ENCODE peak calls at places on chromosomes 6 and 20, in ten cellular contexts. One of them, this sample, is unnamed.

GRCh38 chr6:35737413-35738211 is 780 bp downstream of the ARMC12 start:
- DNase-seq in GM10248: peak
- DNase-seq in activated B cell treated with CpG ODN at 0.5 μM for 24 hours: no peak
- DNase-seq in GM13976: peak
- DNase-seq in HCT116: peak
- DNase-seq in A549: peak
- DNase-seq in psoas muscle: no peak
- DNase-seq in esophagus squamous epithelium: no peak
- DNase-seq in glutamatergic neuron: no peak
- DNase-seq in GM12864: peak
- DNase-seq in this sample: peak

GRCh38 chr6:44010411-44011349 is 116.6 kb downstream of the MRPL14 start:
- DNase-seq in GM10248: no peak
- DNase-seq in activated B cell treated with CpG ODN at 0.5 μM for 24 hours: no peak
- DNase-seq in GM13976: no peak
- DNase-seq in HCT116: peak
- DNase-seq in A549: peak
- DNase-seq in psoas muscle: peak
- DNase-seq in esophagus squamous epithelium: no peak
- DNase-seq in glutamatergic neuron: no peak
- DNase-seq in GM12864: no peak
- DNase-seq in this sample: no peak

GRCh38 chr20:36335187-36335870 is 29.2 kb downstream of the DLGAP4 start:
- DNase-seq in GM10248: no peak
- DNase-seq in activated B cell treated with CpG ODN at 0.5 μM for 24 hours: no peak
- DNase-seq in GM13976: no peak
- DNase-seq in HCT116: no peak
- DNase-seq in A549: no peak
- DNase-seq in psoas muscle: peak
- DNase-seq in esophagus squamous epithelium: no peak
- DNase-seq in glutamatergic neuron: peak
- DNase-seq in GM12864: no peak
- DNase-seq in this sample: no peak

GRCh38 chr6:142537612-142538478 is 236.0 kb downstream of the ADGRG6 start:
- DNase-seq in GM10248: no peak
- DNase-seq in activated B cell treated with CpG ODN at 0.5 μM for 24 hours: no peak
- DNase-seq in GM13976: no peak
- DNase-seq in HCT116: peak
- DNase-seq in A549: no peak
- DNase-seq in psoas muscle: no peak
- DNase-seq in esophagus squamous epithelium: no peak
- DNase-seq in glutamatergic neuron: no peak
- DNase-seq in GM12864: no peak
- DNase-seq in this sample: no peak

GRCh38 chr6:144215402-144215931 is 65.2 kb downstream of the STX11 start:
- DNase-seq in GM10248: peak
- DNase-seq in activated B cell treated with CpG ODN at 0.5 μM for 24 hours: no peak
- DNase-seq in GM13976: peak
- DNase-seq in HCT116: no peak
- DNase-seq in A549: peak
- DNase-seq in psoas muscle: peak
- DNase-seq in esophagus squamous epithelium: peak
- DNase-seq in glutamatergic neuron: no peak
- DNase-seq in GM12864: peak
- DNase-seq in this sample: peak

GRCh38 chr20:48294196-48294595 is 508.9 kb upstream of the SULF2 start:
- DNase-seq in GM10248: no peak
- DNase-seq in activated B cell treated with CpG ODN at 0.5 μM for 24 hours: no peak
- DNase-seq in GM13976: no peak
- DNase-seq in HCT116: no peak
- DNase-seq in A549: no peak
- DNase-seq in psoas muscle: no peak
- DNase-seq in esophagus squamous epithelium: no peak
- DNase-seq in glutamatergic neuron: no peak
- DNase-seq in GM12864: no peak
- DNase-seq in this sample: no peak

GRCh38 chr20:1901704-1902103 is 6.5 kb downstream of the SIRPA start:
- DNase-seq in GM10248: no peak
- DNase-seq in activated B cell treated with CpG ODN at 0.5 μM for 24 hours: no peak
- DNase-seq in GM13976: no peak
- DNase-seq in HCT116: no peak
- DNase-seq in A549: no peak
- DNase-seq in psoas muscle: no peak
- DNase-seq in esophagus squamous epithelium: no peak
- DNase-seq in glutamatergic neuron: no peak
- DNase-seq in GM12864: no peak
- DNase-seq in this sample: no peak

GRCh38 chr6:89385156-89385667 is 26.9 kb downstream of the RRAGD start:
- DNase-seq in GM10248: no peak
- DNase-seq in activated B cell treated with CpG ODN at 0.5 μM for 24 hours: no peak
- DNase-seq in GM13976: no peak
- DNase-seq in HCT116: no peak
- DNase-seq in A549: no peak
- DNase-seq in psoas muscle: peak
- DNase-seq in esophagus squamous epithelium: no peak
- DNase-seq in glutamatergic neuron: peak
- DNase-seq in GM12864: no peak
- DNase-seq in this sample: no peak

GRCh38 chr6:24357336-24358218 is at the start of gene DCDC2:
- DNase-seq in GM10248: peak
- DNase-seq in activated B cell treated with CpG ODN at 0.5 μM for 24 hours: peak
- DNase-seq in GM13976: peak
- DNase-seq in HCT116: no peak
- DNase-seq in A549: peak
- DNase-seq in psoas muscle: peak
- DNase-seq in esophagus squamous epithelium: no peak
- DNase-seq in glutamatergic neuron: peak
- DNase-seq in GM12864: no peak
- DNase-seq in this sample: peak

GRCh38 chr6:121849477-121849876 is 414.0 kb downstream of the GJA1 start:
- DNase-seq in GM10248: peak
- DNase-seq in activated B cell treated with CpG ODN at 0.5 μM for 24 hours: no peak
- DNase-seq in GM13976: peak
- DNase-seq in HCT116: peak
- DNase-seq in A549: peak
- DNase-seq in psoas muscle: no peak
- DNase-seq in esophagus squamous epithelium: no peak
- DNase-seq in glutamatergic neuron: peak
- DNase-seq in GM12864: peak
- DNase-seq in this sample: peak

GRCh38 chr6:5036309-5036708 is 32.5 kb upstream of the RPP40 start:
- DNase-seq in GM10248: no peak
- DNase-seq in activated B cell treated with CpG ODN at 0.5 μM for 24 hours: no peak
- DNase-seq in GM13976: no peak
- DNase-seq in HCT116: peak
- DNase-seq in A549: peak
- DNase-seq in psoas muscle: no peak
- DNase-seq in esophagus squamous epithelium: no peak
- DNase-seq in glutamatergic neuron: peak
- DNase-seq in GM12864: no peak
- DNase-seq in this sample: no peak

GRCh38 chr6:9583946-9584345 is 830.9 kb downstream of the TFAP2A start:
- DNase-seq in GM10248: no peak
- DNase-seq in activated B cell treated with CpG ODN at 0.5 μM for 24 hours: no peak
- DNase-seq in GM13976: no peak
- DNase-seq in HCT116: no peak
- DNase-seq in A549: no peak
- DNase-seq in psoas muscle: no peak
- DNase-seq in esophagus squamous epithelium: no peak
- DNase-seq in glutamatergic neuron: no peak
- DNase-seq in GM12864: no peak
- DNase-seq in this sample: no peak

GRCh38 chr6:57303931-57304681 is 13.3 kb upstream of the PRIM2 start:
- DNase-seq in GM10248: no peak
- DNase-seq in activated B cell treated with CpG ODN at 0.5 μM for 24 hours: no peak
- DNase-seq in GM13976: no peak
- DNase-seq in HCT116: no peak
- DNase-seq in A549: no peak
- DNase-seq in psoas muscle: no peak
- DNase-seq in esophagus squamous epithelium: no peak
- DNase-seq in glutamatergic neuron: no peak
- DNase-seq in GM12864: no peak
- DNase-seq in this sample: no peak

GRCh38 chr6:95084867-95085266 is 492.5 kb upstream of the MANEA start:
- DNase-seq in GM10248: no peak
- DNase-seq in activated B cell treated with CpG ODN at 0.5 μM for 24 hours: no peak
- DNase-seq in GM13976: no peak
- DNase-seq in HCT116: no peak
- DNase-seq in A549: no peak
- DNase-seq in psoas muscle: peak
- DNase-seq in esophagus squamous epithelium: no peak
- DNase-seq in glutamatergic neuron: no peak
- DNase-seq in GM12864: no peak
- DNase-seq in this sample: no peak

GRCh38 chr6:159203304-159204005 is 34.3 kb downstream of the FNDC1 start:
- DNase-seq in GM10248: no peak
- DNase-seq in activated B cell treated with CpG ODN at 0.5 μM for 24 hours: no peak
- DNase-seq in GM13976: no peak
- DNase-seq in HCT116: no peak
- DNase-seq in A549: no peak
- DNase-seq in psoas muscle: no peak
- DNase-seq in esophagus squamous epithelium: no peak
- DNase-seq in glutamatergic neuron: no peak
- DNase-seq in GM12864: no peak
- DNase-seq in this sample: no peak

GRCh38 chr20:32650545-32650944 is 23.2 kb downstream of the C20orf203 start:
- DNase-seq in GM10248: no peak
- DNase-seq in activated B cell treated with CpG ODN at 0.5 μM for 24 hours: no peak
- DNase-seq in GM13976: no peak
- DNase-seq in HCT116: no peak
- DNase-seq in A549: no peak
- DNase-seq in psoas muscle: no peak
- DNase-seq in esophagus squamous epithelium: no peak
- DNase-seq in glutamatergic neuron: no peak
- DNase-seq in GM12864: no peak
- DNase-seq in this sample: no peak

DNA sequence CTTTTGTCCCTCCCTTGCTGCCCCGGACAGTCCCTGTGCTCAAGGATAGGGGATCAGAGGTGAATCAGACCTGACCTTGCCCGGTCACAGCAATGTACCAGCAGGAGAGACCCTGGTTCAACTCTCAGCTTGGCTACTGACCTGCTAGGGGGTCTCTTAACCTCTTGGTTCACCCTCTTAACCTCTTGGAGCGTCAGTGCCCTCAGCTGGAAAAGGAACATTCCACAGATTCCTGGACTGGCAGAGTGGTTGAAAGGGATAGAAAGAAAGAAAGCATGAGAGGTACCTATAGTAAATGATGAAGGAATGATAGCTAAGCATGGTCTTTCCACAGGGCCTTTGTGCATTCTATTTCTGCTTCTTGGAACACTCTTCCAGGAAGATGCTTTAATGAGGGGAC is 25.2 kb downstream of the SNAI1 start:
- DNase-seq in GM10248: no peak
- DNase-seq in activated B cell treated with CpG ODN at 0.5 μM for 24 hours: no peak
- DNase-seq in GM13976: no peak
- DNase-seq in HCT116: no peak
- DNase-seq in A549: no peak
- DNase-seq in psoas muscle: no peak
- DNase-seq in esophagus squamous epithelium: no peak
- DNase-seq in glutamatergic neuron: no peak
- DNase-seq in GM12864: no peak
- DNase-seq in this sample: no peak
- TF ChIP-seq CTCF in GM10248: no peak
- TF ChIP-seq CTCF in activated B cell treated with CpG ODN at 0.5 μM for 24 hours: no peak
- TF ChIP-seq CTCF in GM13976: no peak
- TF ChIP-seq CTCF in HCT116: no peak
- TF ChIP-seq CTCF in A549: no peak
- TF ChIP-seq CTCF in psoas muscle: no peak
- TF ChIP-seq CTCF in esophagus squamous epithelium: no peak
- TF ChIP-seq CTCF in glutamatergic neuron: no peak
- TF ChIP-seq CTCF in GM12864: no peak
- TF ChIP-seq CTCF in this sample: no peak

GRCh38 chr6:130848945-130849344 is 21.7 kb downstream of the SMLR1 start:
- DNase-seq in GM10248: peak
- DNase-seq in activated B cell treated with CpG ODN at 0.5 μM for 24 hours: no peak
- DNase-seq in GM13976: peak
- DNase-seq in HCT116: no peak
- DNase-seq in A549: no peak
- DNase-seq in psoas muscle: no peak
- DNase-seq in esophagus squamous epithelium: no peak
- DNase-seq in glutamatergic neuron: no peak
- DNase-seq in GM12864: no peak
- DNase-seq in this sample: peak
- TF ChIP-seq CTCF in GM10248: no peak
- TF ChIP-seq CTCF in activated B cell treated with CpG ODN at 0.5 μM for 24 hours: no peak
- TF ChIP-seq CTCF in GM13976: no peak
- TF ChIP-seq CTCF in HCT116: no peak
- TF ChIP-seq CTCF in A549: no peak
- TF ChIP-seq CTCF in psoas muscle: no peak
- TF ChIP-seq CTCF in esophagus squamous epithelium: no peak
- TF ChIP-seq CTCF in glutamatergic neuron: no peak
- TF ChIP-seq CTCF in GM12864: no peak
- TF ChIP-seq CTCF in this sample: no peak

DNA sequence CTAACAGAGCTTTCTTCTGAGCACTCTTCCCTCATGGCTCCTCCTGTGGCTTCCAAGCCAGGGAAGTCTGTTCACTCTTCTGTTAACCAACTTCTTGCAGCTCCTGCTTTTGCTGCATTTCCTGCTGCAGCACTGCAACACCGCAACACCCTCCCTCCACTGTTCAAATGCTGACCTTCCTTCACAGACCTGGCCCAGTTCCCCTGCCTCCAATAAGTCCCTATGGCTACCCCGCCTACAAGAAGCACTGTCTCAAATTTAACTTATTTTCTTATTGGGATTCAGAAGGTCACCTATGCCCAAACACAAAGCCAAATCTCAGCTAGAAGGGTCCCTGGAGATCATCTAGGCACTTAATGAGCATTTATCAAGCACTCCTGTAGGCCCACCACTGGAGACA is 44.6 kb downstream of the ELMO2 start:
- DNase-seq in GM10248: no peak
- DNase-seq in activated B cell treated with CpG ODN at 0.5 μM for 24 hours: no peak
- DNase-seq in GM13976: no peak
- DNase-seq in HCT116: no peak
- DNase-seq in A549: no peak
- DNase-seq in psoas muscle: no peak
- DNase-seq in esophagus squamous epithelium: no peak
- DNase-seq in glutamatergic neuron: no peak
- DNase-seq in GM12864: no peak
- DNase-seq in this sample: no peak
- TF ChIP-seq CTCF in GM10248: no peak
- TF ChIP-seq CTCF in activated B cell treated with CpG ODN at 0.5 μM for 24 hours: no peak
- TF ChIP-seq CTCF in GM13976: no peak
- TF ChIP-seq CTCF in HCT116: no peak
- TF ChIP-seq CTCF in A549: no peak
- TF ChIP-seq CTCF in psoas muscle: no peak
- TF ChIP-seq CTCF in esophagus squamous epithelium: no peak
- TF ChIP-seq CTCF in glutamatergic neuron: no peak
- TF ChIP-seq CTCF in GM12864: no peak
- TF ChIP-seq CTCF in this sample: no peak

DNA sequence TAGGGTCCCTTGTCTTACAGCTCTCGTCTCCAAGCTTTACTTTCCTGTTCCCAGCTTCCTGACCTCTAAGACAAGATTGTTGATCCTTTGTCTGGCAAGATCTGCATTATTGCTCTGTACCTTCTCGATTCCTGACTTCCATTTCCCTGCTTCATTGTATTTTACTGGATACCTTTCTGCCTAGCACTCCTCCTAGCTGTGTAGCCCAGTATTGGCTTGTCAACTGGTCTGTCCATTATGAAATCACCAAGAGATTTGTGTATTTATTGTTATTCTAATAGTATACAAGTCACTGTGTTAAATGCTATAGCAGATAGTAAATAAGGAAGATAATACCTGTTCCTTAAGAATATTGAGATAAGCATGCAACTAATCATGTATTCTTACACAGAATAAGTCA is 305.4 kb downstream of the CDKAL1 start:
- DNase-seq in GM10248: no peak
- DNase-seq in activated B cell treated with CpG ODN at 0.5 μM for 24 hours: no peak
- DNase-seq in GM13976: no peak
- DNase-seq in HCT116: no peak
- DNase-seq in A549: no peak
- DNase-seq in psoas muscle: no peak
- DNase-seq in esophagus squamous epithelium: no peak
- DNase-seq in glutamatergic neuron: no peak
- DNase-seq in GM12864: no peak
- DNase-seq in this sample: no peak
- TF ChIP-seq CTCF in GM10248: no peak
- TF ChIP-seq CTCF in activated B cell treated with CpG ODN at 0.5 μM for 24 hours: no peak
- TF ChIP-seq CTCF in GM13976: no peak
- TF ChIP-seq CTCF in HCT116: peak
- TF ChIP-seq CTCF in A549: no peak
- TF ChIP-seq CTCF in psoas muscle: no peak
- TF ChIP-seq CTCF in esophagus squamous epithelium: no peak
- TF ChIP-seq CTCF in glutamatergic neuron: no peak
- TF ChIP-seq CTCF in GM12864: no peak
- TF ChIP-seq CTCF in this sample: no peak